ENCODE peak calls at places on chromosomes 5 and 9, in nine cellular contexts. F is left cardiac atrium; V is HuH-7; Q is astrocyte; P is left colon; H is stimulated activated CD4-positive, alpha-beta T cell treated with anti-CD3 and anti-CD28 coated beads, TNF-alpha, amount 100 ng/mL, for 24 hours; L is HCEC 1CT; D is HEK293T; J is activated CD4-positive, alpha-beta T cell treated with anti-CD3 and anti-CD28 coated beads, Interleukin-2, amount 10 ng/mL, durations not matched to agents 24 days and 14 days. I is an unnamed sample.

GRCh38 chr9:120308495-120308894 is 271.5 kb downstream of the CDK5RAP2 start:
- DNase-seq in F (no peak), D (no peak), V (no peak), L (no peak), P (no peak), Q (no peak), J (no peak), H (no peak), I (no peak)

GRCh38 chr5:19959830-19960384 is 28.1 kb downstream of the CDH18 start:
- DNase-seq in D (no peak), L (no peak), V (no peak), Q (no peak), P (no peak), F (no peak), H (no peak), J (no peak), I (no peak)

GRCh38 chr5:19928556-19929421 is 59.2 kb downstream of the CDH18 start:
- DNase-seq in H (no peak), F (no peak), Q (peak), L (peak), P (no peak), D (no peak), J (no peak), V (no peak), I (peak)

GRCh38 chr9:137762414-137763061 is 115.0 kb upstream of the CACNA1B start:
- DNase-seq in J (no peak), L (no peak), P (peak), V (no peak), Q (no peak), H (no peak), F (no peak), D (no peak), I (no peak)

GRCh38 chr9:7982907-7983306 is 183.3 kb upstream of the DMAC1 start:
- DNase-seq in D (no peak), Q (no peak), V (no peak), F (no peak), P (no peak), H (no peak), L (no peak), J (peak), I (no peak)

GRCh38 chr9:132597073-132597775 is 14.8 kb downstream of the BARHL1 start:
- DNase-seq in D (no peak), J (no peak), V (no peak), F (peak), Q (no peak), L (no peak), P (no peak), H (no peak), I (peak)

GRCh38 chr5:132369471-132370240 is at the start of gene SLC22A5:
- DNase-seq in V (peak), D (peak), H (peak), F (peak), Q (peak), J (peak), P (peak), L (peak), I (peak)

GRCh38 chr9:85142461-85143401 is 473.2 kb downstream of the NTRK2 start:
- DNase-seq in F (peak), H (no peak), Q (no peak), D (peak), J (no peak), L (no peak), P (no peak), V (peak), I (no peak)

GRCh38 chr5:143446535-143447226 is 43.2 kb upstream of the NR3C1 start:
- DNase-seq in F (no peak), D (no peak), Q (no peak), J (no peak), V (no peak), L (no peak), H (no peak), P (no peak), I (no peak)

GRCh38 chr9:136327313-136327971 is at the start of gene GPSM1:
- DNase-seq in D (peak), V (peak), J (peak), Q (no peak), H (no peak), L (peak), F (peak), P (no peak), I (no peak)

GRCh38 chr5:78621269-78621871 is 27.2 kb downstream of the LHFPL2 start:
- DNase-seq in H (no peak), L (no peak), D (no peak), P (no peak), F (no peak), Q (peak), V (no peak), J (no peak), I (peak)

GRCh38 chr9:70340572-70340971 is 73.9 kb downstream of the KLF9 start:
- DNase-seq in P (no peak), V (no peak), Q (peak), D (no peak), H (no peak), L (peak), J (no peak), F (no peak), I (no peak)

GRCh38 chr9:129672702-129673101 is 7.3 kb downstream of the PRRX2 start:
- DNase-seq in Q (no peak), L (no peak), P (no peak), D (no peak), V (no peak), F (no peak), H (no peak), J (no peak), I (no peak)

GRCh38 chr9:38082456-38083287 is 13.6 kb upstream of the SHB start:
- DNase-seq in V (no peak), H (no peak), D (no peak), Q (no peak), L (no peak), F (no peak), P (no peak), J (no peak), I (no peak)

GRCh38 chr9:82560457-82560904 is 502.5 kb downstream of the RASEF start:
- DNase-seq in P (peak), L (no peak), Q (no peak), J (no peak), D (no peak), F (no peak), V (peak), H (no peak), I (no peak)

GRCh38 chr9:34454571-34455065 is 3.8 kb downstream of the FAM219A start:
- DNase-seq in H (no peak), P (no peak), Q (peak), D (no peak), J (peak), L (peak), V (no peak), F (peak), I (peak)

GRCh38 chr9:100472725-100473261 is at the start of gene TMEFF1:
- DNase-seq in V (peak), H (no peak), F (peak), Q (peak), J (peak), L (peak), P (peak), D (peak), I (peak)

GRCh38 chr5:20554001-20554400 is 566.0 kb upstream of the CDH18 start:
- DNase-seq in P (no peak), D (no peak), H (no peak), L (peak), J (no peak), F (no peak), V (no peak), Q (peak), I (peak)

GRCh38 chr5:35819026-35819425 is 37.7 kb upstream of the IL7R start:
- DNase-seq in P (no peak), D (no peak), Q (no peak), V (no peak), F (no peak), H (no peak), L (no peak), J (peak), I (no peak)

I was measured in A172.